ENCODE peak calls at places on chromosomes 3 and 15, in five cellular contexts. R is GM12878, W is H1, Z is HCT116, A is K562. N is an unnamed sample.

GRCh38 chr3:147407107-147407494 is 758 bp upstream of the ZIC4 start:
- DNase-seq in R (no peak), W (no peak), Z (no peak), A (no peak), N (no peak)

GRCh38 chr15:100297812-100298211 is 44.0 kb downstream of the ADAMTS17 start:
- DNase-seq in R (no peak), W (no peak), Z (no peak), A (no peak), N (no peak)

GRCh38 chr15:78429477-78429876 is 8.5 kb upstream of the IREB2 start:
- DNase-seq in R (no peak), W (no peak), Z (no peak), A (no peak), N (peak)

GRCh38 chr3:61663728-61664492 is 102.5 kb downstream of the PTPRG start:
- DNase-seq in R (no peak), W (peak), Z (peak), A (no peak), N (no peak)

GRCh38 chr3:4493931-4494806 is 1.0 kb downstream of the ITPR1 start:
- DNase-seq in R (no peak), W (no peak), Z (no peak), A (no peak), N (no peak)

GRCh38 chr3:69244036-69244435 is 121.6 kb upstream of the LMOD3 start:
- DNase-seq in R (no peak), W (no peak), Z (no peak), A (no peak), N (no peak)

GRCh38 chr15:96274087-96274440 is 56.4 kb upstream of the NR2F2 start:
- DNase-seq in R (no peak), W (no peak), Z (no peak), A (no peak), N (no peak)

GRCh38 chr3:52730681-52731080 is 24.8 kb downstream of the SPCS1 start:
- DNase-seq in R (no peak), W (no peak), Z (no peak), A (no peak), N (no peak)

GRCh38 chr15:77841376-77841775 is 208.7 kb upstream of the LINGO1 start:
- DNase-seq in R (no peak), W (no peak), Z (no peak), A (no peak), N (no peak)

GRCh38 chr3:134054231-134054630 is 24.5 kb upstream of the SLCO2A1 start:
- DNase-seq in R (no peak), W (no peak), Z (no peak), A (no peak), N (no peak)

GRCh38 chr15:81098884-81099601 is 35.0 kb upstream of the CFAP161 start:
- DNase-seq in R (no peak), W (peak), Z (no peak), A (peak), N (no peak)

GRCh38 chr3:107221856-107222255 is 155.4 kb upstream of the CCDC54 start:
- DNase-seq in R (no peak), W (no peak), Z (no peak), A (no peak), N (no peak)

GRCh38 chr3:86793786-86794185 is 197.2 kb downstream of the VGLL3 start:
- DNase-seq in R (no peak), W (no peak), Z (no peak), A (no peak), N (peak)
- TF ChIP-seq YY1 in R (no peak), W (no peak), Z (no peak), A (no peak), N (no peak)

GRCh38 chr3:128235207-128235933 is 82.1 kb downstream of the EEFSEC start:
- DNase-seq in R (no peak), W (no peak), Z (no peak), A (no peak), N (no peak)

GRCh38 chr3:128239304-128239703 is 86.0 kb downstream of the EEFSEC start:
- DNase-seq in R (no peak), W (peak), Z (no peak), A (no peak), N (no peak)

GRCh38 chr3:128237348-128238099 is 84.2 kb downstream of the EEFSEC start:
- DNase-seq in R (no peak), W (peak), Z (no peak), A (no peak), N (no peak)

GRCh38 chr3:128238100-128238459 is 84.8 kb downstream of the EEFSEC start:
- DNase-seq in R (no peak), W (peak), Z (no peak), A (no peak), N (no peak)

DNA sequence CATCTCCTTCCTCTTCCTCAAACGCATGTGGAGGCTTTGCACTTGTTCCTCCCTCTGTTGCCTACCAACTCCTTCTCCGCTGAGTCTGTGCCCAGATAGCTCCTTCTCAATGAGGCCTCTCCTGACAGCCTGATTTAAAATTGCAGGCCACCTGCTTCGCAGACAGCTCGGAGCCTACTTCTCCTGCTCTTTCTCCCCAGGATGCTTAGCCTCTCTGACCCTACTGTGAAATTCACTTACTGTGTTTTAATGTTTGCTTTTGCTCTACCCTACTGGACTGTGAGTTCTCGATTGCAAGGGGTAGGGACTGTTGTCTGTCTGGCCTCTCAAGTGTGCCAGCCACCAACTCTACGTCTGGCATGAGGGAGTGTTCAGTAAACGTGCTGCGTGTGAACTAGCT is 83.4 kb downstream of the EEFSEC start:
- DNase-seq in R (no peak), W (peak), Z (no peak), A (no peak), N (peak)
- TF ChIP-seq ATF3 in R (no peak), W (no peak), Z (no peak), A (no peak), N (no peak)

GRCh38 chr15:44427756-44428724 is 611 bp downstream of the CTDSPL2 start:
- DNase-seq in R (no peak), W (no peak), Z (peak), A (no peak), N (peak)
- TF ChIP-seq YY1 in R (no peak), W (no peak), Z (no peak), A (no peak), N (no peak)

DNA sequence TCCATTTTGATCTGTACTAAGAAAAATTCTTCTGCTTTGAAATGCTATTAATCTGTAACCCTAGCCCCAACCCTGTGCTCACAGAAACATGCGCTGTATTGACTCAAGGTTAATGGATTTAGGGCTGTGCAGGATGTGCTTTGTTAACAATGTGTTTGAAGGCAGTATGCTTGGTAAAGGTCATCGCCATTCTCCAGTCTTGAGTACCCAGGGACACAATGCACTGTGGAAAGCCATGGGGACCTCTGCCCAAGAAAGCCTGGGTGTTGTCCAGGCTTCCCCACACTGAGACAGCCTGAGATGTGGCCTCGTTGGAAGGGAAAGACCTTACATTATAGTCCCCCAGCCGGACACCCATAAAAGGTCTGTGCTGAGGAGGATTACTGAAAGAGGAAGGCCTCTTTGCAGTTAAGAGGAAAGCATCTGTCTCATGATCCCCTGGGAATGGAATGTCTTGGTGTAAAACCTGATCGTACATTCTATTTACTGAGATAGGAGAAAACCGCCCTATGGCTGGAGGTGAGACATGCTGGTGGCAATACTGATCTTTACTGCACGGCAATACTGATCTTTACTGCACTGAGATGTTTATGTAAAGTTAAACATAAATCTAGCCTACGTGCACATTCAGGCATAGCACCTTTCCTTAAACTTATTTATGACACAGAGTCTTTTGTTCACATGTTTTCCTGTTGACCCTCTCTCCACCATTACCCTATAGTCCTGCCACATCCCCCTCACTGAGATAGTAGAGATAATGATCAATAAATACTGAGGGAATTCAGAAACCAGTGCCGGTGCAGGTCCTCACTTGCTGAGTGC is 6.3 kb downstream of the PIGZ start:
- DNase-seq in R (no peak), W (no peak), Z (no peak), A (no peak), N (peak)
- TF ChIP-seq ATF3 in R (no peak), W (no peak), Z (no peak), A (no peak), N (no peak)

GRCh38 chr3:175940243-175940642 is 1081.1 kb downstream of the NAALADL2 start:
- DNase-seq in R (no peak), W (no peak), Z (no peak), A (no peak), N (no peak)
- TF ChIP-seq YY1 in R (no peak), W (no peak), Z (no peak), A (no peak), N (no peak)

DNA sequence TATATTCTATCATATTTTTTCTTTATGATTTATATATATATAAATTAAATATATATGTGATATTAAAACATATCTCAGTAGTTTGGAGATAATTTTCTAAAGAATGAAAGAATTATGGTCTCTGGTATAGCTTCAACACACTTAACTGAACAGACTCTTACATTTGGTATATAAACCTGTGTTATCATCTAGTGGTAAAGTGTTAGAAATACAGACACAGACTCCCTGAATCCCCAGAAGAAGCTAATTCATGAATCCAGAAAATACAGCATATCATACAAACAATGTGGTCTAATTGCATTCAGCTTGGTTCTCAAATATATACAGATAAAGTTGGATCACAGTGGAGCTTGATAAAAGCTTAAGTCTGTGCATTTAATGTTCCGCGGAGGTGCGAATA is 1100.4 kb downstream of the ROBO2 start:
- DNase-seq in R (no peak), W (no peak), Z (no peak), A (no peak), N (no peak)
- TF ChIP-seq ATF3 in R (no peak), W (no peak), Z (no peak), A (no peak), N (no peak)